ENCODE peak calls at places on chromosomes 11 and 22, in four cellular contexts. S is transverse colon, F is sigmoid colon, M is SK-N-SH. I is an unnamed sample.

GRCh38 chr11:68008381-68009337 is 1.5 kb upstream of the ALDH3B1 start:
- DNase-seq in F (peak), S (peak), M (peak), I (peak)

GRCh38 chr22:40030757-40031092 is 36.0 kb downstream of the FAM83F start:
- DNase-seq in F (peak), S (no peak), M (no peak), I (no peak)

GRCh38 chr11:99911116-99911515 is 776.0 kb upstream of the ARHGAP42 start:
- DNase-seq in S (no peak), F (no peak), M (no peak), I (no peak)

GRCh38 chr11:94046796-94047195 is 25.6 kb downstream of the HEPHL1 start:
- DNase-seq in F (no peak), M (no peak), S (no peak), I (no peak)

GRCh38 chr11:92932023-92932422 is 37.4 kb upstream of the MTNR1B start:
- DNase-seq in M (no peak), S (no peak), F (no peak), I (no peak)

GRCh38 chr22:35663371-35663770 is 15.1 kb downstream of the APOL6 start:
- DNase-seq in F (no peak), M (no peak), S (no peak), I (no peak)

GRCh38 chr22:38754247-38755154 is 1.3 kb downstream of the SUN2 start:
- DNase-seq in M (no peak), F (peak), S (peak), I (peak)

GRCh38 chr11:19607656-19608360 is 104.8 kb upstream of the NAV2 start:
- DNase-seq in M (no peak), S (no peak), F (no peak), I (no peak)

GRCh38 chr22:38957808-38958207 is 399 bp downstream of the APOBEC3A start:
- DNase-seq in M (no peak), F (no peak), S (no peak), I (no peak)

GRCh38 chr11:1160231-1161101 is 2.7 kb downstream of the MUC5AC start:
- DNase-seq in F (no peak), M (peak), S (peak), I (peak)

GRCh38 chr11:77590194-77590591 is 440 bp downstream of the AQP11 start:
- DNase-seq in F (peak), M (no peak), S (peak), I (no peak)

GRCh38 chr22:23240639-23241389 is 60.5 kb downstream of the BCR start:
- DNase-seq in M (peak), F (no peak), S (no peak), I (no peak)

GRCh38 chr22:29309332-29310064 is 3.0 kb downstream of the GAS2L1 start:
- DNase-seq in S (peak), F (peak), M (peak), I (no peak)

GRCh38 chr11:85867751-85868150 is 12.6 kb downstream of the CCDC83 start:
- DNase-seq in S (no peak), M (no peak), F (no peak), I (no peak)

GRCh38 chr11:705646-706438 is at the start of gene EPS8L2:
- DNase-seq in M (peak), S (peak), F (peak), I (no peak)

GRCh38 chr22:22811016-22812009 is 76.3 kb upstream of the IGLL5 start:
- DNase-seq in M (no peak), F (no peak), S (no peak), I (no peak)

GRCh38 chr11:114296190-114296978 is at the start of gene NNMT:
- DNase-seq in S (peak), F (peak), M (no peak), I (peak)

GRCh38 chr11:129696309-129696989 is 119.2 kb upstream of the TMEM45B start:
- DNase-seq in M (no peak), S (no peak), F (no peak), I (no peak)

GRCh38 chr22:42271906-42272305 is 1.5 kb upstream of the TCF20 start:
- DNase-seq in F (peak), M (no peak), S (no peak), I (no peak)

GRCh38 chr11:104582431-104582830 is 315.8 kb downstream of the CASP12 start:
- DNase-seq in S (no peak), M (no peak), F (no peak), I (no peak)

GRCh38 chr11:67002921-67003411 is 20.0 kb upstream of the SYT12 start:
- DNase-seq in M (no peak), F (no peak), S (no peak), I (no peak)

GRCh38 chr11:74691755-74692154 is 39.5 kb downstream of the CHRDL2 start:
- DNase-seq in S (no peak), M (no peak), F (no peak), I (no peak)

GRCh38 chr11:122040476-122040875 is 75.5 kb downstream of the BLID start:
- DNase-seq in M (no peak), F (no peak), S (no peak), I (no peak)

GRCh38 chr22:48832592-48832991 is 995.1 kb downstream of the BRD1 start:
- DNase-seq in M (no peak), F (no peak), S (no peak), I (no peak)

GRCh38 chr11:70552441-70553150 is 154.3 kb downstream of the CTTN start:
- DNase-seq in S (no peak), M (no peak), F (no peak), I (no peak)

GRCh38 chr11:126607374-126607773 is 251.9 kb downstream of the ST3GAL4 start:
- DNase-seq in M (peak), F (no peak), S (peak), I (no peak)

GRCh38 chr22:45549739-45550138 is 47.1 kb downstream of the FBLN1 start:
- DNase-seq in F (no peak), M (no peak), S (no peak), I (no peak)

GRCh38 chr11:75792997-75793800 is 21.8 kb upstream of the UVRAG start:
- DNase-seq in M (no peak), S (no peak), F (no peak), I (no peak)

GRCh38 chr22:25076281-25076680 is 123.4 kb upstream of the CRYBB3 start:
- DNase-seq in M (no peak), S (no peak), F (no peak), I (no peak)

GRCh38 chr11:61350803-61351202 is 10.9 kb downstream of the CYB561A3 start:
- DNase-seq in F (no peak), S (no peak), M (no peak), I (no peak)

GRCh38 chr11:122451911-122452310 is 203.6 kb upstream of the UBASH3B start:
- DNase-seq in M (no peak), S (no peak), F (no peak), I (no peak)

GRCh38 chr11:63985812-63986155 is 454 bp upstream of the OTUB1 start:
- DNase-seq in M (peak), S (peak), F (no peak), I (no peak)

GRCh38 chr22:35043251-35043931 is 22.6 kb upstream of the ISX start:
- DNase-seq in F (no peak), S (peak), M (no peak), I (no peak)

GRCh38 chr11:12275818-12276217 is 101.6 kb upstream of the PARVA start:
- DNase-seq in S (no peak), M (no peak), F (peak), I (peak)

GRCh38 chr11:95067828-95068244 is 1.1 kb downstream of the SRSF8 start:
- DNase-seq in S (no peak), M (no peak), F (no peak), I (no peak)

GRCh38 chr11:34613015-34613414 is 7.9 kb upstream of the EHF start:
- DNase-seq in F (no peak), M (no peak), S (no peak), I (no peak)
- TF ChIP-seq EP300 in F (no peak), M (no peak), S (no peak), I (no peak)

GRCh38 chr11:72002841-72003775 is 4.4 kb downstream of the IL18BP start:
- DNase-seq in S (no peak), F (no peak), M (no peak), I (no peak)
- TF ChIP-seq POLR2AphosphoS5 in S (no peak), F (no peak), M (peak), I (no peak)

DNA sequence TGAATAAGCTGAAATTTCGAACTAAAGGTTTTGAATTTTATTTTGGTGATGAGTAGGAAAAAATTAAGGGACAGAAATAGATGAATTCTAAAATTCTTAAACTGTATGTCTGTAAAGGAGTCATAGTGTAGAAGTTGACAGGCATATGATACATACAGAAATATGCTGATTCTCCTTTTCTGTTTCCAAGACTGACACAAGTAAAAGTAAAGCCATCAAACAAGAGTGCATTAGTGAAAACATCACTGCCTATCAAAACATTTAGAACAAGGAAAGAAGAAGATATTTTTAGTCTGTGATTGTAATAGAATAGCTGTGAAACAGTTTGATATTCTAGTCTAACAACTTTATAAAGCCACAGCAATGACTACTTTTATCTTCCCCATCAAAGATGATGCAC is 1318.0 kb upstream of the TENM4 start:
- DNase-seq in M (no peak), F (no peak), S (no peak), I (no peak)
- TF ChIP-seq EP300 in M (no peak), F (no peak), S (no peak), I (no peak)

DNA sequence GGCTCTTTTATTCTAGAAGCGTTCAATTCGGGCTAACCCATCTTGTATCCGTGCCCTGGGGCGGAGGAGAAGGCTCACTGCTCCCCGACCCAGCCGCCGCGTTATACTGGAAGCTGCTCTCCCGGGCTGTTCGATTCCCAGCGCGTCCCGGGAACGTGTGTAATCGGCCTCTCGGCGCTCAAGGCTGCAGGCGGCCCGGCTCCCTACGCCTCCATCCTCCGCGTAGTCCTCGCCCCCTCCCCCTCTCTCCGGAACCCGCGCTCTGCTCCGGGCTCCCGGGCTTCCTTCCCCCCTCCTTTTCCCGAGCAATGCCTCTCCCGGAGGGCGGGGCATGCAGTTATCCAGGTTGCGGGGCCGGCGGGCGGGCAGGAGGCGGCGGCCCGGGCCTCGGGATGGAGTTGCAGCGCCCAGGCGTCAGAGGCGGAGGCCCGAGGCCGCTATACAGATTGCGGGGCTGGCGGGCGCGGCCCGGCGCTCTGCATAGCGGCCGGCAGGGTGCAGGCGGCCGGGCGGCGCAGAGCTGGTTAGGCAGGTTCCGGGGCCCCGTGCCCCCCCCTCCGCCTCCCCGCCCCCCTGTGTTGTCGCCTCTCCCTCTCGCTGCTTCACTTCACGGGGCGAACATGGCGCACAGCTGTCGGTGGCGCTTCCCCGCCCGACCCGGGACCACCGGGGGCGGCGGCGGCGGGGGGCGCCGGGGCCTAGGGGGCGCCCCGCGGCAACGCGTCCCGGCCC is at the start of gene KMT2A:
- DNase-seq in M (peak), F (peak), S (peak), I (peak)
- TF ChIP-seq POLR2AphosphoS5 in M (peak), F (peak), S (peak), I (peak)

GRCh38 chr11:33161120-33162005 is at the start of gene CSTF3:
- DNase-seq in F (peak), S (peak), M (peak), I (peak)
- TF ChIP-seq EP300 in F (peak), S (no peak), M (peak), I (no peak)